ENCODE peak calls at places on chromosomes 13 and 19, in ten cellular contexts. L, V, F, S, U, C, G, T, Q and Z are unnamed samples.

GRCh38 chr13:82772802-82773201 is 1109.5 kb downstream of the SLITRK1 start:
- DNase-seq in L (no peak), V (no peak), F (no peak), S (no peak), U (no peak), C (no peak), G (no peak), T (no peak), Q (no peak), Z (peak)

GRCh38 chr19:33139165-33139564 is 7.3 kb downstream of the WDR88 start:
- DNase-seq in L (no peak), V (no peak), F (no peak), S (no peak), U (no peak), C (no peak), G (no peak), T (no peak), Q (no peak), Z (no peak)

GRCh38 chr19:2584002-2584401 is 108.1 kb downstream of the GADD45B start:
- DNase-seq in L (no peak), V (no peak), F (no peak), S (no peak), U (no peak), C (no peak), G (no peak), T (no peak), Q (no peak), Z (no peak)

GRCh38 chr13:41315466-41316047 is 4.5 kb downstream of the NAA16 start:
- DNase-seq in L (no peak), V (peak), F (no peak), S (no peak), U (no peak), C (no peak), G (peak), T (no peak), Q (peak), Z (no peak)

GRCh38 chr19:4557186-4557970 is 2.1 kb downstream of the SEMA6B start:
- DNase-seq in L (peak), V (no peak), F (no peak), S (no peak), U (no peak), C (no peak), G (no peak), T (no peak), Q (no peak), Z (no peak)

GRCh38 chr19:7529610-7530490 is 5.7 kb upstream of the PNPLA6 start:
- DNase-seq in L (no peak), V (no peak), F (no peak), S (no peak), U (no peak), C (no peak), G (no peak), T (no peak), Q (no peak), Z (no peak)

GRCh38 chr13:82693607-82694006 is 1188.7 kb downstream of the SLITRK1 start:
- DNase-seq in L (no peak), V (no peak), F (no peak), S (no peak), U (no peak), C (no peak), G (no peak), T (no peak), Q (no peak), Z (no peak)

GRCh38 chr13:53703371-53704080 is 674.9 kb downstream of the OLFM4 start:
- DNase-seq in L (no peak), V (no peak), F (no peak), S (no peak), U (no peak), C (no peak), G (no peak), T (no peak), Q (no peak), Z (no peak)

GRCh38 chr19:58040751-58041525 is 7.1 kb downstream of the ZSCAN1 start:
- DNase-seq in L (no peak), V (no peak), F (no peak), S (no peak), U (no peak), C (no peak), G (no peak), T (no peak), Q (no peak), Z (no peak)

GRCh38 chr19:45485301-45486077 is 11.4 kb downstream of the RTN2 start:
- DNase-seq in L (peak), V (peak), F (peak), S (no peak), U (peak), C (peak), G (peak), T (peak), Q (peak), Z (peak)

GRCh38 chr19:40600086-40600917 is 867 bp upstream of the LTBP4 start:
- DNase-seq in L (peak), V (no peak), F (peak), S (no peak), U (no peak), C (no peak), G (no peak), T (no peak), Q (no peak), Z (no peak)

GRCh38 chr13:109144693-109145437 is 515.5 kb downstream of the MYO16 start:
- DNase-seq in L (no peak), V (peak), F (no peak), S (no peak), U (no peak), C (no peak), G (no peak), T (no peak), Q (peak), Z (no peak)

GRCh38 chr13:51057001-51057400 is 54.1 kb downstream of the C13orf42 start:
- DNase-seq in L (no peak), V (no peak), F (no peak), S (no peak), U (no peak), C (no peak), G (no peak), T (no peak), Q (no peak), Z (no peak)

GRCh38 chr19:50322234-50322633 is 6.9 kb downstream of the KCNC3 start:
- DNase-seq in L (no peak), V (no peak), F (no peak), S (no peak), U (no peak), C (no peak), G (no peak), T (no peak), Q (no peak), Z (no peak)

GRCh38 chr13:59906413-59907027 is 257.2 kb downstream of the DIAPH3 start:
- DNase-seq in L (no peak), V (peak), F (peak), S (no peak), U (peak), C (no peak), G (peak), T (no peak), Q (peak), Z (peak)

GRCh38 chr19:49691243-49692101 is 556 bp downstream of the CPT1C start:
- DNase-seq in L (no peak), V (peak), F (peak), S (no peak), U (no peak), C (peak), G (peak), T (no peak), Q (peak), Z (peak)

GRCh38 chr13:33882804-33883203 is 64.9 kb downstream of the RFC3 start:
- DNase-seq in L (no peak), V (no peak), F (no peak), S (no peak), U (no peak), C (no peak), G (no peak), T (no peak), Q (no peak), Z (no peak)

GRCh38 chr13:83449666-83450395 is 432.4 kb downstream of the SLITRK1 start:
- DNase-seq in L (no peak), V (peak), F (peak), S (no peak), U (no peak), C (no peak), G (peak), T (no peak), Q (peak), Z (peak)

GRCh38 chr19:17125052-17125727 is 49.6 kb downstream of the MYO9B start:
- DNase-seq in L (no peak), V (no peak), F (no peak), S (no peak), U (no peak), C (no peak), G (no peak), T (peak), Q (no peak), Z (no peak)

GRCh38 chr13:106318941-106319411 is 216.5 kb downstream of the EFNB2 start:
- DNase-seq in L (no peak), V (peak), F (no peak), S (peak), U (peak), C (no peak), G (peak), T (no peak), Q (peak), Z (peak)

GRCh38 chr13:59710995-59711701 is 452.6 kb downstream of the DIAPH3 start:
- DNase-seq in L (no peak), V (no peak), F (no peak), S (no peak), U (no peak), C (no peak), G (no peak), T (no peak), Q (peak), Z (no peak)

GRCh38 chr19:1067341-1068103 is 555 bp downstream of the ARHGAP45 start:
- DNase-seq in L (no peak), V (no peak), F (no peak), S (no peak), U (no peak), C (no peak), G (no peak), T (peak), Q (no peak), Z (no peak)

GRCh38 chr13:21849323-21849722 is 178.4 kb downstream of the FGF9 start:
- DNase-seq in L (peak), V (peak), F (peak), S (no peak), U (peak), C (no peak), G (peak), T (peak), Q (peak), Z (no peak)

GRCh38 chr19:2034729-2035589 is 16.1 kb downstream of the MKNK2 start:
- DNase-seq in L (no peak), V (peak), F (peak), S (no peak), U (peak), C (no peak), G (peak), T (peak), Q (peak), Z (peak)

GRCh38 chr19:1451916-1452801 is 2.2 kb downstream of the APC2 start:
- DNase-seq in L (no peak), V (no peak), F (peak), S (no peak), U (no peak), C (peak), G (no peak), T (no peak), Q (no peak), Z (no peak)

GRCh38 chr19:42316223-42317211 is 3.4 kb downstream of the TMEM145 start:
- DNase-seq in L (no peak), V (no peak), F (no peak), S (no peak), U (no peak), C (no peak), G (no peak), T (no peak), Q (peak), Z (peak)

GRCh38 chr13:41652735-41653361 is 195.5 kb downstream of the RGCC start:
- DNase-seq in L (no peak), V (peak), F (peak), S (no peak), U (peak), C (no peak), G (peak), T (peak), Q (peak), Z (peak)

GRCh38 chr13:97394542-97394941 is 39.4 kb upstream of the RAP2A start:
- DNase-seq in L (no peak), V (no peak), F (no peak), S (no peak), U (no peak), C (no peak), G (no peak), T (no peak), Q (no peak), Z (no peak)

GRCh38 chr13:111210488-111210887 is 95.4 kb downstream of the ARHGEF7 start:
- DNase-seq in L (no peak), V (peak), F (peak), S (no peak), U (no peak), C (no peak), G (peak), T (no peak), Q (peak), Z (peak)

GRCh38 chr19:5665781-5666513 is 14.4 kb downstream of the MICOS13 start:
- DNase-seq in L (peak), V (peak), F (no peak), S (peak), U (no peak), C (no peak), G (peak), T (no peak), Q (peak), Z (peak)

GRCh38 chr13:94878721-94879120 is 166.4 kb upstream of the SOX21 start:
- DNase-seq in L (no peak), V (no peak), F (no peak), S (no peak), U (no peak), C (no peak), G (no peak), T (no peak), Q (no peak), Z (no peak)

GRCh38 chr13:34627905-34628682 is 314.0 kb upstream of the NBEA start:
- DNase-seq in L (no peak), V (no peak), F (peak), S (no peak), U (no peak), C (no peak), G (no peak), T (no peak), Q (no peak), Z (no peak)

GRCh38 chr19:18726417-18726767 is 42.9 kb downstream of the CRTC1 start:
- DNase-seq in L (no peak), V (no peak), F (no peak), S (no peak), U (no peak), C (no peak), G (no peak), T (no peak), Q (no peak), Z (no peak)

GRCh38 chr13:76971215-76971614 is 20.7 kb upstream of the CLN5 start:
- DNase-seq in L (no peak), V (no peak), F (no peak), S (no peak), U (no peak), C (no peak), G (no peak), T (no peak), Q (no peak), Z (no peak)

GRCh38 chr13:19713186-19713965 is 69.4 kb downstream of the PSPC1 start:
- DNase-seq in L (no peak), V (peak), F (no peak), S (no peak), U (no peak), C (no peak), G (peak), T (no peak), Q (peak), Z (peak)

GRCh38 chr19:3360494-3361383 is 5.6 kb upstream of the NFIC start:
- DNase-seq in L (peak), V (no peak), F (peak), S (no peak), U (no peak), C (peak), G (peak), T (peak), Q (peak), Z (no peak)

GRCh38 chr19:33456845-33457220 is 64.8 kb downstream of the PEPD start:
- DNase-seq in L (no peak), V (no peak), F (no peak), S (no peak), U (no peak), C (no peak), G (no peak), T (no peak), Q (no peak), Z (no peak)

GRCh38 chr19:53982611-53983010 is 8.8 kb upstream of the CACNG6 start:
- DNase-seq in L (no peak), V (no peak), F (peak), S (no peak), U (no peak), C (no peak), G (peak), T (no peak), Q (peak), Z (no peak)